ENCODE peak calls at places on chromosomes 4 and X, in four cellular contexts. P is fibroblast of lung, R is IMR-90, W is astrocyte of the spinal cord. D is an unnamed sample.

GRCh38 chr4:20944451-20944850 is 244.2 kb downstream of the PACRGL start:
- DNase-seq in P (no peak), R (no peak), W (no peak), D (no peak)

GRCh38 chr4:13852411-13852810 is 224.9 kb upstream of the BOD1L1 start:
- DNase-seq in P (no peak), R (no peak), W (no peak), D (no peak)

GRCh38 chrX:137549073-137549472 is 16.9 kb upstream of the ZIC3 start:
- DNase-seq in P (no peak), R (no peak), W (no peak), D (no peak)

GRCh38 chr4:74838746-74839370 is 44.5 kb upstream of the BTC start:
- DNase-seq in P (peak), R (peak), W (peak), D (peak)

GRCh38 chr4:25567253-25567652 is 88.4 kb upstream of the SLC34A2 start:
- DNase-seq in P (no peak), R (no peak), W (no peak), D (no peak)

GRCh38 chr4:38188631-38189101 is 228.5 kb downstream of the PTTG2 start:
- DNase-seq in P (no peak), R (no peak), W (no peak), D (no peak)

GRCh38 chrX:82163701-82164100 is 961.8 kb downstream of the SH3BGRL start:
- DNase-seq in P (no peak), R (no peak), W (no peak), D (no peak)

GRCh38 chr4:140937866-140938265 is 181.7 kb upstream of the TBC1D9 start:
- DNase-seq in P (peak), R (peak), W (peak), D (peak)

GRCh38 chr4:21001490-21001889 is 301.2 kb downstream of the PACRGL start:
- DNase-seq in P (no peak), R (no peak), W (no peak), D (no peak)

GRCh38 chr4:83112239-83112638 is 2.3 kb downstream of the PLAC8 start:
- DNase-seq in P (no peak), R (no peak), W (no peak), D (no peak)

GRCh38 chrX:37578045-37578444 is 6.6 kb downstream of the LANCL3 start:
- DNase-seq in P (peak), R (no peak), W (peak), D (peak)

GRCh38 chrX:139207655-139208054 is 322.9 kb upstream of the F9 start:
- DNase-seq in P (no peak), R (no peak), W (no peak), D (no peak)

GRCh38 chrX:53458082-53458481 is 23.9 kb upstream of the HSD17B10 start:
- DNase-seq in P (no peak), R (peak), W (no peak), D (peak)

GRCh38 chrX:26376037-26376708 is 160.2 kb downstream of the MAGEB5 start:
- DNase-seq in P (no peak), R (no peak), W (no peak), D (no peak)

GRCh38 chrX:110089656-110090404 is 86.9 kb downstream of the TMEM164 start:
- DNase-seq in P (peak), R (no peak), W (peak), D (no peak)

GRCh38 chrX:56233682-56234081 is 1.5 kb downstream of the KLF8 start:
- DNase-seq in P (peak), R (no peak), W (peak), D (no peak)

GRCh38 chr4:100147684-100148083 is 42.6 kb downstream of the DDIT4L start:
- DNase-seq in P (no peak), R (no peak), W (no peak), D (no peak)

GRCh38 chrX:122816288-122816687 is 367.8 kb upstream of the GRIA3 start:
- DNase-seq in P (no peak), R (no peak), W (no peak), D (no peak)

GRCh38 chrX:119573222-119573621 is 1.1 kb upstream of the UBE2A start:
- DNase-seq in P (no peak), R (no peak), W (no peak), D (no peak)

GRCh38 chr4:152586668-152587067 is 50.8 kb upstream of the FBXW7 start:
- DNase-seq in P (no peak), R (no peak), W (no peak), D (no peak)

GRCh38 chr4:1359161-1359535 is 12.1 kb downstream of the UVSSA start:
- DNase-seq in P (no peak), R (no peak), W (no peak), D (no peak)

GRCh38 chr4:94545296-94545695 is 93.6 kb downstream of the PDLIM5 start:
- DNase-seq in P (peak), R (peak), W (peak), D (peak)

GRCh38 chrX:148376342-148376741 is 124.1 kb upstream of the AFF2 start:
- DNase-seq in P (no peak), R (no peak), W (no peak), D (no peak)

GRCh38 chrX:129956765-129957164 is 25.7 kb upstream of the BCORL1 start:
- DNase-seq in P (no peak), R (no peak), W (no peak), D (no peak)
- H3K4me3 ChIP-seq in P (peak), R (no peak), W (peak), D (peak)

DNA sequence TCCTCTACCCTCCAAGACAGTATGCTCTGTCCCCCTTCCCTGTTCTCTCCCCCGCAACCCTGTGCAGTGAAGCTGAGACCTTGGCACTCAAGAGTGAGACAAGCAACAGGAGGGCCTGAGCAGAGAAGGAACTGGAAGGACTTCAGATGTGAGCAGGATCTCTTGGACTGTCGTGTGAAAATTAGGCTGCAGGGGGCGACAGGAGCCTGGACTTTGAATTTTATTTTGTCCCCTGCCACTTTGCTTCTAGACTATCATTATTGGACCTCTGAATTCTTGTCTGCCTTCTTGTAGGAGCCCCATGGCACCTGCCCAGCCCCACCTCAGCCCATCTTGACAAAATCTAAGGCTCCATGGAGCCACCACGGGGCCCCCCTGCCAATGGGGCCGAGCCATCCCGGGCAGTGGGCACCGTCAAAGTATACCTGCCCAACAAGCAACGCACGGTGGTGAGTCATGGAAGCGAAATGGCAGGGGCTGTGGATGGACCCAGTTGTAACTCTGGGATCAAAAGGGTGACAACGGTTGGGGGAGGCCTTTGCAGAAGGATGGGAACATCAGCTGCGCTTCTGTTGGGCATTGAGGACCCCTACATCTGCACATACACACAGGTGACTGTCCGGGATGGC is 1.7 kb downstream of the ARAF start:
- DNase-seq in P (no peak), R (no peak), W (peak), D (peak)
- TF ChIP-seq CTCF in P (peak), R (peak), W (peak), D (peak)

GRCh38 chr4:46994007-46994405 is 625 bp upstream of the GABRA4 start:
- DNase-seq in P (peak), R (peak), W (no peak), D (no peak)
- H3K4me3 ChIP-seq in P (peak), R (peak), W (peak), D (peak)

GRCh38 chr4:54118850-54119589 is 19.1 kb downstream of the GSX2 start:
- DNase-seq in P (peak), R (peak), W (peak), D (no peak)

GRCh38 chr4:54120517-54120916 is 20.6 kb downstream of the GSX2 start:
- DNase-seq in P (no peak), R (no peak), W (no peak), D (no peak)
- TF ChIP-seq CTCF in P (no peak), R (no peak), W (no peak), D (no peak)

DNA sequence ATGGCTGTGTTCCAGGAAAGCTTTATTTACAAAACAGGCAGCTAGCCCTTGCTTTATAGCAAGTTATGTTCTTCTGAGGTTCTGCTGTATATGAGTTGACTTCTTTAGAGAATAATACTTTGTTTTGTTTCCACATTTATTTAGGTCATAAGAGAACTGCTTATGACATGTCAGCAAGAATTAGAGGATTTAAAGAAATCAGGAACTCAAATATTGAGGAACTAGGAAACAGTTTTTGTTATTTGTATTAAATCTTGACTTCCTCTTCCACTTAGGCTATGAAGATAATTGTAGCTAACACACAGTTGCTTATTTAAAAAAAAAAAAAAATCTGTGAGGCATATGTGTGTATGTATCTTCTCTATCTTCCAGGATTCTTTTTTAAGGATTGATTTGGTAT is 14.3 kb downstream of the ZRSR2 start:
- DNase-seq in P (no peak), R (no peak), W (no peak), D (no peak)
- H3K4me3 ChIP-seq in P (no peak), R (no peak), W (no peak), D (no peak)

DNA sequence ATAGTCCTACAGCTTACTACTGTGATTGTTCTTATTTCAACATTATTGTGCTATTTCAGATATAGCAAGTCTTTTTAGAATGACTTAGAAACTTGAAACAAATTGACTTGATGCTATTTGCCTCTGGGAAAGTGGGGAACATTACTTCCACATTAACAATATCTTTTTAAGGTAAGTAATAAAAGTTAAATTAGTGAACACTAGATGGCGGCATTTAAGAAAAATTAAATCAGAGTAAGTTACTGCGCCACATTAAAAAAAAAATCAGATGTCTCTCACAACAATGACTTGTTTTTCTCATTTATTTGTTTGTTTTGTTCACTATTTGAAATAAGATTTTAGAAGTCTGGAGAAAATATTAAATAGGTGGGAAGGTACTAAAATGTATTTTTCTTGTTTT is 1026.9 kb upstream of the SLIT2 start:
- DNase-seq in P (peak), R (peak), W (peak), D (peak)
- TF ChIP-seq CTCF in P (no peak), R (peak), W (no peak), D (no peak)

GRCh38 chr4:172141025-172141424 is 327.8 kb downstream of the GALNTL6 start:
- DNase-seq in P (no peak), R (no peak), W (no peak), D (no peak)
- H3K4me3 ChIP-seq in P (no peak), R (no peak), W (no peak), D (no peak)

GRCh38 chr4:7239844-7240243 is 47.5 kb downstream of the SORCS2 start:
- DNase-seq in P (no peak), R (no peak), W (no peak), D (no peak)

GRCh38 chr4:7236847-7237246 is 44.5 kb downstream of the SORCS2 start:
- DNase-seq in P (peak), R (peak), W (no peak), D (peak)

GRCh38 chr4:7237863-7238262 is 45.5 kb downstream of the SORCS2 start:
- DNase-seq in P (no peak), R (peak), W (no peak), D (no peak)

GRCh38 chr4:7239101-7239820 is 46.9 kb downstream of the SORCS2 start:
- DNase-seq in P (no peak), R (no peak), W (no peak), D (no peak)

DNA sequence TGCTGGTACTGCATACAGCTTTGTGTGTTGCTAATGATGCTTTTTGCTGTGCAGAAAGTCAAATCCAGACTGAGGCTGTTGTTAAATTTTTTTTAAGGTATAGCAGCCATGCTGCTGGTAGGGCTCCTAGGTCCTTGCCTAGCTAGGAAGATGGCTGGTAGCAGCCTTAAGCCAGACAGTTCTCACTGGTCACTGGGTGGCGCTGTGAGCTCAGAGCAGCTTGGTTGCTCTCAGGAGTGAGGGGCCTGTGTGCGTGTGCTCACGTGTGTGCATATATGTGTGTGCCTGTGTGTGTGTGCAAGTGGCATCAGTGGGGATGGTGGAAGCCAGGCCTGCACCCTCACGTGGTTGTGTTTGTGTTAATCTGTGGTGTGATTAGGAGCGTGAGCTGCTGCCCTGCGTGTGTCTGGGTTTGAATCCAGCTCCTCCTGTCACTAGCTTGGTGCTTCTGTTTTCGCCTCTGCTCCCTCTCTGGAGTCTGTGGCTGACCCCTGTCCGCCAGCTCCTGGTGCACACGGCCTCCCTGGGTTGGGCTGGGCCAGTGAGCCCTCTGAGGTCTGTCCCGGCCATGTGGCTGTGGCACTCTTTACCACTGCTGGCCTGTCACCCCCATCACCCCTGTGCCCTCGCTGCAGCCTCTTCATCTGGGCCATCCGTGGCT is 46.1 kb downstream of the SORCS2 start:
- DNase-seq in P (no peak), R (no peak), W (no peak), D (no peak)
- TF ChIP-seq CTCF in P (peak), R (peak), W (no peak), D (peak)

GRCh38 chr4:150580244-150580643 is 1.7 kb upstream of the MAB21L2 start:
- DNase-seq in P (no peak), R (no peak), W (no peak), D (no peak)

GRCh38 chr4:150581611-150582010 is 340 bp upstream of the MAB21L2 start:
- DNase-seq in P (peak), R (peak), W (peak), D (peak)

GRCh38 chr4:150582101-150582565 is at the start of gene MAB21L2:
- DNase-seq in P (peak), R (peak), W (peak), D (no peak)

GRCh38 chr4:150579591-150580234 is 2.2 kb upstream of the MAB21L2 start:
- DNase-seq in P (peak), R (peak), W (peak), D (no peak)

DNA sequence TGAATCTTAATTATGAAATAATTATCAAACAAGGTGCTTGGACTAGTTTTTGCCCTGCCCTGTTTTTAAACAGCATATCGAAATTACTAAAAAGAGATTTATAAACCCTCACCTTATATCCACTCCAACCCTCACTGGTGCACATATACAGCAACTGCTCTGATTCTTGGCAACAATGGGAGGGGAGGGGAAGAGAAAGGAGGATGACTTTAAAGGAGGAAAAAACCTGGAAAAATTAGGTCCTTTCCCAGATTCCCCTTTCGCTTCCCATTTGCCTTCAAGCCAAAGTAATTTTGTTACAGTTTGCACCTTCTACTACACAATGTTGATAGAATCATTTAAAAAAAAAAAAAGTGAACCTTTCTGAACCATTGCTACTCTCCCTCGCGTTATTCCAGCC is 745 bp upstream of the MAB21L2 start:
- DNase-seq in P (no peak), R (no peak), W (no peak), D (no peak)
- H3K4me3 ChIP-seq in P (no peak), R (peak), W (no peak), D (no peak)

GRCh38 chrX:40414335-40414734 is 166.4 kb upstream of the ATP6AP2 start:
- DNase-seq in P (no peak), R (no peak), W (no peak), D (no peak)

GRCh38 chrX:40410859-40411258 is 169.9 kb upstream of the ATP6AP2 start:
- DNase-seq in P (no peak), R (no peak), W (no peak), D (no peak)

GRCh38 chrX:40406330-40406859 is 174.4 kb upstream of the ATP6AP2 start:
- DNase-seq in P (no peak), R (no peak), W (no peak), D (no peak)

GRCh38 chrX:40415675-40416074 is 165.1 kb upstream of the ATP6AP2 start:
- DNase-seq in P (no peak), R (no peak), W (no peak), D (no peak)

DNA sequence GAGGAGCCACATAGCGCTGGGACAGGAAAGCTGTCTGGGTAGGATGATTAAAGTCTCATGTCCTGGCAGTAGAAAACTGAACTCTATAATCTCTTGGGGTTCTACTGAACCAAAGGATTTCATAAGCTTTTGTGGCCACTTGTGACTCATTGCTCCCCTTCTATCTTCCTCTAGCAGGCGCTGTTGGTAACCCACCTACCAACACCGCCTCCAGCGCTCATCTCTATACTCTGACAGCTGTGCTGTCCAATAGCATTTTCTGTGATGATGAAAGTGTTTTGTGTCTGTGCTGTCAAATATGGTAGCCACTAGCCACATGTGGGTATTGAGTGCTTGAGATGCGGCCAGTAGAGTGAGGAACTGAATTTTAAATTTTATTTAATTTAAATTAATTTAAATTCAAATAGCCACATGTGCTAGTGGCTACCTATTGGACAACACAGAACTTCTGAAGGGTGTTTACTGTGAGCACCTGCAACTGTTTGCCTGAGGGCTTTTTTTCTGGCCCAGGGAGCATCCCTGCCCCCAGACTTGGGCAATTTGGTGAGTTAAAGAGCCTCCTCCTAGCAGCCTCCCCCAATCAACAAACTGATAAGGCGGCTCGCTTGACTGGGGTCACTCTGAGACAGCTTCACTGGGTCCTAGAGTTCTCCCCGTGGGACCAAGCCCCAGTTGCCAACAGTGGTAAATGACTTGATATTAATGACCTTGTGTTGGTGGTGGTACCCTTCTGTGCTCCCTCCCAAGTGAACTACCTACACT is 169.2 kb upstream of the ATP6AP2 start:
- DNase-seq in P (no peak), R (no peak), W (no peak), D (no peak)
- TF ChIP-seq CTCF in P (no peak), R (no peak), W (peak), D (no peak)

D was measured in fibroblast of the aortic adventitia.